ENCODE peak calls at places on chromosomes 12 and 14, in four cellular contexts. T is K562, A is GM12891, K is HepG2. I is an unnamed sample.

GRCh38 chr14:28763914-28764848 is 2.4 kb upstream of the FOXG1 start:
- DNase-seq in T (no peak), A (no peak), K (no peak), I (no peak)

GRCh38 chr14:101472518-101472849 is 88.8 kb upstream of the DIO3 start:
- DNase-seq in T (no peak), A (no peak), K (no peak), I (no peak)

GRCh38 chr12:92769124-92769901 is 66.5 kb downstream of the PLEKHG7 start:
- DNase-seq in T (no peak), A (peak; percentile 8), K (no peak), I (peak; percentile 3)

GRCh38 chr12:2624543-2625266 is 170.1 kb upstream of the FKBP4 start:
- DNase-seq in T (peak; percentile 45), A (no peak), K (no peak), I (no peak)

GRCh38 chr12:49662998-49663843 is 39.9 kb downstream of the PRPF40B start:
- DNase-seq in T (peak; percentile 51), A (peak; percentile 74), K (peak; percentile 14), I (peak; percentile 82)

GRCh38 chr14:75981426-75981825 is 369 bp downstream of the TGFB3 start:
- DNase-seq in T (peak; percentile 13), A (peak; percentile 69), K (peak; percentile 18), I (peak; percentile 68)

GRCh38 chr12:79402626-79403025 is 288.1 kb downstream of the PAWR start:
- DNase-seq in T (no peak), A (no peak), K (no peak), I (no peak)

GRCh38 chr14:83085725-83086124 is 1552.1 kb upstream of the SEL1L start:
- DNase-seq in T (no peak), A (no peak), K (no peak), I (no peak)

GRCh38 chr12:31362115-31362758 is 36.3 kb upstream of the SINHCAF start:
- DNase-seq in T (peak; percentile 22), A (peak; percentile 30), K (peak; percentile 66), I (peak; percentile 25)

GRCh38 chr12:29088611-29089219 is 60.4 kb upstream of the FAR2 start:
- DNase-seq in T (no peak), A (no peak), K (peak; percentile 1), I (no peak)

GRCh38 chr12:63846249-63846967 is 1.9 kb downstream of the SRGAP1 start:
- DNase-seq in T (no peak), A (no peak), K (no peak), I (no peak)

GRCh38 chr14:91380610-91381371 is 36.8 kb downstream of the CCDC88C start:
- DNase-seq in T (no peak), A (no peak), K (no peak), I (no peak)

GRCh38 chr12:1318327-1319031 is 275.9 kb downstream of the FBXL14 start:
- DNase-seq in T (no peak), A (no peak), K (no peak), I (no peak)

GRCh38 chr12:79692860-79693605 is 2.3 kb upstream of the PAWR start:
- DNase-seq in T (no peak), A (no peak), K (no peak), I (no peak)

GRCh38 chr12:67645571-67645970 is 3.0 kb upstream of the DYRK2 start:
- DNase-seq in T (no peak), A (no peak), K (no peak), I (no peak)

GRCh38 chr12:59570134-59570533 is 25.7 kb upstream of the SLC16A7 start:
- DNase-seq in T (no peak), A (no peak), K (no peak), I (no peak)

GRCh38 chr12:1131811-1132224 is 140.8 kb downstream of the ERC1 start:
- DNase-seq in T (no peak), A (no peak), K (no peak), I (no peak)

GRCh38 chr12:96442906-96443305 is 42.7 kb upstream of the CDK17 start:
- DNase-seq in T (no peak), A (no peak), K (no peak), I (no peak)

GRCh38 chr12:66092559-66093269 is 37.8 kb downstream of the LLPH start:
- DNase-seq in T (no peak), A (no peak), K (no peak), I (no peak)

GRCh38 chr12:9244894-9245293 is 36.7 kb upstream of the PZP start:
- DNase-seq in T (no peak), A (no peak), K (peak; percentile 1), I (peak; percentile 10)

GRCh38 chr14:97523936-97524335 is 726.8 kb downstream of the VRK1 start:
- DNase-seq in T (no peak), A (no peak), K (no peak), I (no peak)

GRCh38 chr14:62885451-62885850 is 159.8 kb downstream of the KCNH5 start:
- DNase-seq in T (no peak), A (no peak), K (no peak), I (no peak)

DNA sequence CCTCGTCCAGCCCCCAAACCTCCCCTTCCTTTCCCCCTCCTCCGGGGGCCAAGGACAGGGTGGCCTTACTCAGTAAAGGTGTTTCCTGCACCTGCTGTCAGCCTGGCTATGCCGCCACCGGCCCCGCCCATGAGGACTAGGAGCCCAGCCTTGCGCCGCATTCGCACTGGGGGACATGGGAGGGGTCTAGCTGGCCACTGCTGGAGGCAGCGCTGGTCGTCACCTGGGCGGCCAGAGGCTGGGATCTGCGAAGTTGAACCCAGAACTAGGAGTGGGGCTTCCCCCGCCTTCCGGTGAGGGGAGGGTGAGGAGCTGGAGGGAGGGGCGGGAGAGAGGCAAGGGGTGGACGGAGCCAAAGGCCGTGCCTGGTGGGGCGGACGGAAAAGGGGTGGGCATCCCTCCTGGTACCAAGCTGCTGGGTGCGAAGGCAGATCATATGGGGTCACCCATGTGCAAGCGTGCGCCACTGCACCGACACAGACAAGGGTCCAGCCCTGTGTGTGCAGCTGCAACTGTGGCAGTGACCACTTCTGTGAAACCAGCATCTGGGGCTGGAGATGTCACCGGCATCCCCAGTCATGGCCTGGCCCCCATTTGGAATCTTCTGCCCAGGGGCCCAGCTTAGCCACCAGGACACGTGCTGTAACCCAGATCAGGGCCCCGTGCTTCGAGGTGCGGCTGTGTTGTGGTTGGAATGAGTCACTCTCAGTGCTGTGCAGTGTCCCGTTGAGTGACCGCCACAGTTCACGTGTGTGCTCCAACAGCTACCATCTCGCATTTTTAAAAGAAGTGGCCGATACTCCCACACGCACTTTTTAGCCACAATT is 8.5 kb downstream of the AMN start:
- DNase-seq in T (no peak), A (no peak), K (no peak), I (no peak)
- TF ChIP-seq TAF1 in T (no peak), A (no peak), K (no peak), I (no peak)

DNA sequence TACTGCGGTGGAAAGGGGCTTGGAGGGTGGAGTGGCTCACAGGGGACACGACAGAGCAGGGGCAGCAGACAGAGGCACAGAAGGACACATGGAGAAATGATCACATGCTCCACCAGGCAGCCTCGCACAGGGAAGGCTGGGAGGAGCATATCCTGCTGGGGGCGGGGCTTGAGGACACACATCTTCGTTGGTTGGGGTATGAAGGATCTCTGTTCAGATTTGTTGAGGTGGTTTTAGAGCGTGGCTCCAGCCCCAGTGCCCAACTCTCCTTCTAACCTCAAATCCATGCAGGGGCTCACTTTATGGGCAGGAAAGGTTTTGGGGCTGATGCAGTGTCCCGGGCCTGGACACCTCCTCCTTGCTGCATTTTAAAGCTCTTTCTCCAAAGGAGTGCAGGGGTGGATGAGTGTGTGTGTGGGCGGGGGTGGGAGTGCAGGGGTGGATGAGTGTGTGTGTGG is 741 bp upstream of the P3H3 start:
- DNase-seq in T (peak; percentile 53), A (no peak), K (peak; percentile 67), I (no peak)
- TF ChIP-seq POLR2AphosphoS5 in T (no peak), A (no peak), K (peak; percentile 53), I (no peak)

GRCh38 chr12:80698847-80699542 is 8.4 kb upstream of the MYF6 start:
- DNase-seq in T (no peak), A (no peak), K (no peak), I (no peak)

GRCh38 chr12:80704430-80704829 is 3.0 kb upstream of the MYF6 start:
- DNase-seq in T (no peak), A (no peak), K (no peak), I (no peak)

GRCh38 chr12:80700327-80700726 is 7.1 kb upstream of the MYF6 start:
- DNase-seq in T (no peak), A (no peak), K (no peak), I (no peak)

GRCh38 chr12:80701388-80701787 is 6.0 kb upstream of the MYF6 start:
- DNase-seq in T (no peak), A (no peak), K (no peak), I (no peak)

GRCh38 chr12:80702889-80703605 is 4.4 kb upstream of the MYF6 start:
- DNase-seq in T (no peak), A (no peak), K (peak; percentile 5), I (no peak)
- TF ChIP-seq POLR2A in T (no peak), A (no peak), K (no peak), I (no peak)

GRCh38 chr14:41925409-41925808 is 318.7 kb downstream of the LRFN5 start:
- DNase-seq in T (no peak), A (no peak), K (peak; percentile 28), I (no peak)
- TF ChIP-seq TAF1 in T (no peak), A (no peak), K (no peak), I (no peak)

GRCh38 chr14:55717621-55718020 is 137.6 kb downstream of the KTN1 start:
- DNase-seq in T (no peak), A (no peak), K (no peak), I (no peak)
- TF ChIP-seq POLR2AphosphoS5 in T (no peak), A (no peak), K (no peak), I (no peak)

DNA sequence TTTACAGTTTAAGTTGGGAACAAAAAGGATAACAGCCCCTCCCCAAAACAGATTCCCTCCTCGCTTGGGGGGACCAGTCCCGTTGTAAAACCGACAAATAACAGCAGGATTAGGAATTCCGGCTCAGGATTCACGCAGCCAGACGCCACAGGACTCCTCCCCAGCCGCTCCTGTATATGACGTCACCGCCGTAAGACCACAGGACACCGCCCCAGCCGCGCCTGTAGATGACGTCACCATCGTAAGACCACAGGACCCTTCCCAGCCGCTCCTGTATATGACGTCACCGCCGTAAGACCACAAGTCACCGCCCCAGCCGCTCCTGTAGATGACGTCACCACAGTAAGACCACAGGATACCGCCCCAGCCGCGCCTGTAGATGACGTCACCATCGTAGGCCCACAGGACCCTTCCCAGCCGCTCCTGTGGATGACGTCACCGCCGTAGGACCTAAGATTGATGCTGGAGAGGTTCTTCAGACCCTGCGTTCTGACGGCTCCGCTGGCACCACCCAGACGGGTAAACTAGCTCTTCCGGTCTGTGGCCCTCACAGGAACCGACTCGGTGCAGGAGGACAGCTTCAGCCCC is 44.0 kb upstream of the FBRSL1 start:
- DNase-seq in T (peak; percentile 94), A (no peak), K (no peak), I (no peak)
- TF ChIP-seq POLR2A in T (peak; percentile 74), A (no peak), K (no peak), I (no peak)